ENCODE peak calls at places on chromosomes 13 and 19, in ten cellular contexts. F, Y, C, A, Z, K, B, I, O and S are unnamed samples.
A peak's percentile ranks its signal among the peaks of the same experiment; 100 is the strongest.

GRCh38 chr19:50489461-50490011 is 12.9 kb upstream of the GARIN5A start:
- DNase-seq in O (peak; percentile 30), I (no peak), K (peak; percentile 22), C (no peak), B (no peak), Y (no peak), F (no peak), Z (no peak), A (no peak), S (no peak)

GRCh38 chr13:98176777-98177608 is at the start of gene RNF113B:
- DNase-seq in A (no peak), Z (no peak), Y (no peak), F (no peak), C (no peak), B (no peak), O (no peak), K (no peak), I (no peak), S (no peak)

GRCh38 chr13:36345438-36346221 is 564 bp downstream of the SPART start:
- DNase-seq in Z (peak; percentile 89), I (peak; percentile 73), O (peak; percentile 65), A (peak; percentile 3), B (peak; percentile 53), F (peak; percentile 67), K (peak; percentile 68), Y (no peak), C (no peak), S (peak; percentile 41)

GRCh38 chr19:33199441-33200265 is 5.5 kb downstream of the LRP3 start:
- DNase-seq in A (no peak), B (no peak), F (no peak), O (no peak), Z (peak; percentile 8), I (peak; percentile 18), Y (no peak), C (no peak), K (no peak), S (no peak)

GRCh38 chr13:21014666-21015170 is 46.7 kb downstream of the LATS2 start:
- DNase-seq in C (no peak), Y (no peak), K (peak; percentile 81), O (peak; percentile 68), A (no peak), B (no peak), I (peak; percentile 77), Z (peak; percentile 84), F (peak; percentile 65), S (peak; percentile 82)

GRCh38 chr13:39350461-39350881 is 252.5 kb downstream of the LHFPL6 start:
- DNase-seq in Y (no peak), B (no peak), I (peak; percentile 62), C (no peak), O (no peak), K (peak; percentile 60), Z (no peak), F (peak; percentile 85), A (no peak), S (no peak)

GRCh38 chr13:100443998-100444328 is 144.6 kb downstream of the GGACT start:
- DNase-seq in Z (peak; percentile 64), K (no peak), O (no peak), I (no peak), B (no peak), A (no peak), C (no peak), F (no peak), Y (no peak), S (no peak)

GRCh38 chr13:74819549-74819948 is 662.4 kb downstream of the TBC1D4 start:
- DNase-seq in I (no peak), Z (no peak), C (no peak), O (no peak), Y (no peak), B (no peak), A (no peak), K (no peak), F (no peak), S (no peak)

GRCh38 chr19:8831832-8832131 is 322 bp downstream of the ZNF558 start:
- DNase-seq in A (no peak), Y (no peak), F (no peak), I (no peak), C (no peak), O (no peak), K (no peak), B (no peak), Z (no peak), S (peak; percentile 45)

GRCh38 chr13:50589139-50589538 is 254.4 kb downstream of the DLEU7 start:
- DNase-seq in O (no peak), F (no peak), Y (no peak), C (no peak), I (peak; percentile 35), K (no peak), B (no peak), A (no peak), Z (peak; percentile 97), S (no peak)

GRCh38 chr13:41971848-41972247 is 10.9 kb upstream of the VWA8 start:
- DNase-seq in F (no peak), I (no peak), B (no peak), A (no peak), Y (no peak), C (no peak), K (no peak), Z (no peak), O (no peak), S (no peak)

GRCh38 chr19:21569497-21569870 is 64.1 kb downstream of the ZNF429 start:
- DNase-seq in Z (peak; percentile 34), B (no peak), O (no peak), C (peak; percentile 56), F (no peak), K (peak; percentile 69), I (peak; percentile 74), A (no peak), Y (no peak), S (no peak)

GRCh38 chr19:18287836-18288772 is 6.7 kb upstream of the JUND start:
- DNase-seq in Z (peak; percentile 30), I (peak; percentile 16), C (no peak), K (no peak), A (no peak), F (no peak), Y (no peak), B (peak; percentile 73), O (no peak), S (no peak)

GRCh38 chr13:73677041-73677589 is 457.1 kb downstream of the KLF12 start:
- DNase-seq in C (no peak), F (peak; percentile 33), Z (peak; percentile 63), O (no peak), B (no peak), A (no peak), Y (no peak), I (no peak), K (no peak), S (no peak)

GRCh38 chr13:61531383-61532065 is 115.9 kb upstream of the PCDH20 start:
- DNase-seq in Y (no peak), F (no peak), B (no peak), A (no peak), I (no peak), O (no peak), K (no peak), C (no peak), Z (no peak), S (no peak)

GRCh38 chr19:52662631-52663030 is 24.5 kb upstream of the ZNF83 start:
- DNase-seq in O (no peak), A (no peak), Y (no peak), K (no peak), C (no peak), I (no peak), B (no peak), F (no peak), Z (no peak), S (no peak)

GRCh38 chr13:102872531-102872930 is 26.7 kb downstream of the ERCC5 start:
- DNase-seq in I (no peak), F (no peak), O (no peak), B (no peak), Y (no peak), Z (no peak), C (no peak), A (no peak), K (no peak), S (no peak)

GRCh38 chr19:16018801-16019551 is 57.3 kb upstream of the TPM4 start:
- DNase-seq in K (no peak), C (no peak), Z (no peak), B (no peak), F (no peak), A (no peak), O (no peak), Y (no peak), I (no peak), S (no peak)

GRCh38 chr19:38841180-38841766 is 8.5 kb downstream of the HNRNPL start:
- DNase-seq in Z (no peak), Y (no peak), O (no peak), I (no peak), C (no peak), B (no peak), A (no peak), K (no peak), F (no peak), S (no peak)

GRCh38 chr13:25927363-25927762 is 124.5 kb downstream of the SHISA2 start:
- DNase-seq in A (no peak), K (no peak), O (no peak), Z (no peak), B (no peak), F (no peak), I (no peak), Y (no peak), C (no peak), S (no peak)

GRCh38 chr13:91567485-91568207 is 169.2 kb downstream of the GPC5 start:
- DNase-seq in O (no peak), A (no peak), Z (no peak), K (no peak), Y (no peak), B (no peak), F (no peak), C (no peak), I (no peak), S (no peak)

GRCh38 chr13:90628471-90628870 is 719.0 kb upstream of the MIR17HG start:
- DNase-seq in B (no peak), O (no peak), I (no peak), A (no peak), Y (no peak), F (no peak), C (no peak), Z (no peak), K (no peak), S (no peak)

GRCh38 chr13:102800145-102801041 is 1.5 kb downstream of the BIVM start:
- DNase-seq in C (peak; percentile 60), Y (peak; percentile 62), B (peak; percentile 84), O (peak; percentile 89), I (peak; percentile 89), A (peak; percentile 65), Z (peak; percentile 79), K (peak; percentile 93), F (peak; percentile 85), S (peak; percentile 16)

GRCh38 chr19:37505958-37506386 is 767 bp upstream of the ZNF793 start:
- DNase-seq in C (no peak), A (no peak), B (no peak), O (no peak), Y (no peak), I (no peak), F (no peak), K (no peak), Z (no peak), S (no peak)

GRCh38 chr13:72400859-72401258 is 326.6 kb downstream of the MZT1 start:
- DNase-seq in Y (no peak), K (no peak), Z (no peak), A (no peak), B (no peak), O (no peak), C (no peak), I (no peak), F (no peak), S (no peak)

GRCh38 chr13:48998893-48999292 is 23.2 kb downstream of the FNDC3A start:
- DNase-seq in O (no peak), B (no peak), Y (no peak), C (no peak), Z (no peak), K (no peak), A (no peak), F (no peak), I (no peak), S (no peak)

GRCh38 chr19:3262362-3262761 is 37.9 kb downstream of the CELF5 start:
- DNase-seq in K (no peak), Y (no peak), F (no peak), C (no peak), Z (no peak), B (no peak), A (no peak), O (no peak), I (no peak), S (no peak)

GRCh38 chr19:8451377-8451776 is 6.6 kb downstream of the HNRNPM start:
- DNase-seq in B (no peak), A (no peak), F (no peak), I (no peak), K (no peak), Y (no peak), O (no peak), C (no peak), Z (no peak), S (no peak)